ENCODE peak calls at places on chromosome 13, in ten cellular contexts. K, V, B, X, W, C, Z, I, J and H are unnamed samples.

GRCh38 chr13:114282143-114282685 is 813 bp downstream of the UPF3A start:
- DNase-seq in K (peak), V (peak), B (no peak), X (peak), W (peak), C (no peak), Z (peak), I (peak), J (peak), H (no peak)

GRCh38 chr13:58119351-58119750 is 487.8 kb downstream of the PCDH17 start:
- DNase-seq in K (no peak), V (no peak), B (no peak), X (no peak), W (no peak), C (no peak), Z (no peak), I (no peak), J (no peak), H (no peak)

GRCh38 chr13:58300974-58301681 is 669.6 kb downstream of the PCDH17 start:
- DNase-seq in K (no peak), V (no peak), B (no peak), X (no peak), W (no peak), C (no peak), Z (no peak), I (no peak), J (no peak), H (no peak)

GRCh38 chr13:104414771-104415170 is 1348.6 kb upstream of the SLC10A2 start:
- DNase-seq in K (no peak), V (no peak), B (no peak), X (no peak), W (no peak), C (no peak), Z (no peak), I (no peak), J (no peak), H (no peak)

GRCh38 chr13:33078268-33078667 is 62.0 kb downstream of the KL start:
- DNase-seq in K (no peak), V (no peak), B (no peak), X (no peak), W (no peak), C (no peak), Z (no peak), I (no peak), J (no peak), H (no peak)

GRCh38 chr13:98675837-98676236 is 76.6 kb downstream of the SLC15A1 start:
- DNase-seq in K (no peak), V (no peak), B (no peak), X (no peak), W (no peak), C (no peak), Z (no peak), I (no peak), J (no peak), H (no peak)

GRCh38 chr13:110699148-110700145 is 6.5 kb downstream of the CARS2 start:
- DNase-seq in K (no peak), V (no peak), B (no peak), X (no peak), W (no peak), C (no peak), Z (no peak), I (no peak), J (no peak), H (no peak)

GRCh38 chr13:41133951-41134350 is 1.3 kb upstream of the KBTBD6 start:
- DNase-seq in K (no peak), V (no peak), B (no peak), X (no peak), W (no peak), C (no peak), Z (peak), I (no peak), J (no peak), H (no peak)

GRCh38 chr13:113357529-113357928 is 6.4 kb downstream of the GRTP1 start:
- DNase-seq in K (no peak), V (no peak), B (no peak), X (peak), W (peak), C (no peak), Z (peak), I (no peak), J (no peak), H (no peak)

GRCh38 chr13:46010148-46010547 is 42.4 kb downstream of the ZC3H13 start:
- DNase-seq in K (no peak), V (no peak), B (no peak), X (no peak), W (peak), C (no peak), Z (no peak), I (no peak), J (no peak), H (no peak)

GRCh38 chr13:90564566-90564965 is 782.9 kb upstream of the MIR17HG start:
- DNase-seq in K (no peak), V (no peak), B (no peak), X (no peak), W (no peak), C (no peak), Z (no peak), I (no peak), J (no peak), H (no peak)

GRCh38 chr13:68908879-68909278 is 1198.7 kb upstream of the ATXN8OS start:
- DNase-seq in K (no peak), V (no peak), B (no peak), X (no peak), W (no peak), C (no peak), Z (no peak), I (no peak), J (no peak), H (no peak)

GRCh38 chr13:29196409-29197074 is 376.4 kb downstream of the MTUS2 start:
- DNase-seq in K (no peak), V (no peak), B (no peak), X (no peak), W (no peak), C (no peak), Z (no peak), I (no peak), J (no peak), H (no peak)

GRCh38 chr13:72849571-72849970 is 67.6 kb downstream of the PIBF1 start:
- DNase-seq in K (no peak), V (no peak), B (no peak), X (peak), W (peak), C (no peak), Z (no peak), I (no peak), J (no peak), H (no peak)

GRCh38 chr13:51643882-51644281 is 59.6 kb downstream of the WDFY2 start:
- DNase-seq in K (no peak), V (no peak), B (no peak), X (peak), W (peak), C (no peak), Z (peak), I (no peak), J (no peak), H (no peak)

GRCh38 chr13:63942372-63942771 is 2526.7 kb upstream of the PCDH20 start:
- DNase-seq in K (no peak), V (no peak), B (no peak), X (no peak), W (no peak), C (no peak), Z (no peak), I (no peak), J (no peak), H (no peak)

GRCh38 chr13:114076329-114076761 is 56.1 kb downstream of the RASA3 start:
- DNase-seq in K (no peak), V (no peak), B (no peak), X (no peak), W (no peak), C (no peak), Z (no peak), I (no peak), J (no peak), H (no peak)

GRCh38 chr13:108615241-108615640 is 14.2 kb upstream of the MYO16 start:
- DNase-seq in K (no peak), V (no peak), B (no peak), X (no peak), W (no peak), C (no peak), Z (no peak), I (no peak), J (no peak), H (no peak)

GRCh38 chr13:24271611-24272451 is 37.5 kb upstream of the C1QTNF9 start:
- DNase-seq in K (peak), V (peak), B (no peak), X (peak), W (peak), C (peak), Z (peak), I (no peak), J (no peak), H (peak)